ENCODE peak calls at places on chromosomes 7 and 10, in four cellular contexts. C is cardiac muscle cell, N is stomach, Z is fibroblast of the aortic adventitia. M is an unnamed sample.

GRCh38 chr7:20338285-20338684 is 7.6 kb downstream of the ITGB8 start:
- DNase-seq in C (no peak), N (no peak), Z (no peak), M (no peak)

GRCh38 chr10:95860486-95861040 is 47.2 kb upstream of the CC2D2B start:
- DNase-seq in C (peak), N (no peak), Z (peak), M (no peak)

GRCh38 chr7:137324796-137325700 is 18.5 kb downstream of the PTN start:
- DNase-seq in C (no peak), N (no peak), Z (no peak), M (no peak)

GRCh38 chr7:42494199-42494710 is 257.2 kb upstream of the GLI3 start:
- DNase-seq in C (no peak), N (no peak), Z (no peak), M (no peak)

GRCh38 chr10:49365675-49366415 is 30.0 kb downstream of the DRGX start:
- DNase-seq in C (no peak), N (no peak), Z (no peak), M (no peak)

GRCh38 chr10:17179002-17179401 is 22.5 kb downstream of the TRDMT1 start:
- DNase-seq in C (no peak), N (no peak), Z (peak), M (no peak)

GRCh38 chr10:48895198-48895720 is 44.4 kb downstream of the LRRC18 start:
- DNase-seq in C (no peak), N (no peak), Z (no peak), M (no peak)

GRCh38 chr7:35754741-35755140 is 46.1 kb upstream of the SEPTIN7 start:
- DNase-seq in C (peak), N (no peak), Z (peak), M (no peak)

GRCh38 chr10:132422169-132422691 is 25.2 kb downstream of the PWWP2B start:
- DNase-seq in C (no peak), N (no peak), Z (no peak), M (no peak)

GRCh38 chr10:45513586-45513985 is 139.6 kb downstream of the ALOX5 start:
- DNase-seq in C (peak), N (no peak), Z (no peak), M (no peak)

GRCh38 chr7:144459635-144460034 is 56.1 kb upstream of the NOBOX start:
- DNase-seq in C (no peak), N (no peak), Z (no peak), M (no peak)

GRCh38 chr10:122113161-122113944 is 124.4 kb downstream of the TACC2 start:
- DNase-seq in C (peak), N (peak), Z (peak), M (peak)

GRCh38 chr10:48470115-48470892 is 134.6 kb downstream of the ARHGAP22 start:
- DNase-seq in C (peak), N (peak), Z (no peak), M (no peak)

GRCh38 chr10:3467052-3467906 is 294.7 kb upstream of the PITRM1 start:
- DNase-seq in C (peak), N (peak), Z (peak), M (no peak)
- TF ChIP-seq CTCF in C (peak), N (no peak), Z (peak), M (no peak)

GRCh38 chr7:142385528-142386340 is 127.9 kb upstream of the PRSS58 start:
- DNase-seq in C (peak), N (no peak), Z (peak), M (peak)

GRCh38 chr7:142389544-142389943 is 131.7 kb upstream of the PRSS58 start:
- DNase-seq in C (no peak), N (no peak), Z (no peak), M (no peak)

DNA sequence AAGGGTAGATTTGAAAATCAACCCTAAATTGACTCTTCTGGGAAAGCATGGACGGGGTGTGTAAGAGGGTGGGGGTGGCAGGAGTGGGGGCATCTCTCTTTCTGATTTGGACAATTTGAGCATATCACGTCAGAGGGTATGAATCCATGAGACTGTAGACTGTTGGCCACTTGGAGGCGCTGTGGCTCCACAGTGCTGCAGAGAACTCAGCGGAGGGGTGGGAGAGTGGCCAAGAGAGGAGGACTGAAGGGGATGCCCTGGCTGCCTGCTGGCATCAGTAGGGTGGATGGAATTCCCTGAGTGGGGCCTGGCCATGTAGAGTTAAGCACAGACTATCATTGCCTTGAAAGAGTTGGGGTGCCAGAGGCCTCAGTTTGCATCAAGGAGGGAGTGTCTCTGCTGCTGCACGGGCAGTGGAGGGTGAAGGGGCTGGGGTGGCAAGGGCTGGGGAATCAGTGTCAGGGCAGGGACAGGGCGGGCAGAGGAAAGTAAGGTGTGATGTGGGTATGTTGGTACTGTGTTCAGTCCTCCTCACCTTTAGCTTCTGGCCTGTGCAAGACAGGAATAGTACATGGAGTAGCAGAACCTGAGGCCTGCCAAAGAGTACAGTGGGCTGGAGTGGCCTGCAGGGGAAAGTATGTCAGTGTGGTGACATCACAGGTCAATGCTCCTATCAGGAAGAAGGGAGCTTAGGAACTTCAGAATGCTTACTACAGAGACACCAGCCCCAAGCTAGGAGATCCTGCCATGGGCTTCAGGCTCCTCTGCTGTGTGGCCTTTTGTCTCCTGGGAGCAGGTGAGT is 133.5 kb upstream of the PRSS58 start:
- DNase-seq in C (peak), N (no peak), Z (peak), M (no peak)
- TF ChIP-seq CTCF in C (peak), N (no peak), Z (peak), M (peak)

DNA sequence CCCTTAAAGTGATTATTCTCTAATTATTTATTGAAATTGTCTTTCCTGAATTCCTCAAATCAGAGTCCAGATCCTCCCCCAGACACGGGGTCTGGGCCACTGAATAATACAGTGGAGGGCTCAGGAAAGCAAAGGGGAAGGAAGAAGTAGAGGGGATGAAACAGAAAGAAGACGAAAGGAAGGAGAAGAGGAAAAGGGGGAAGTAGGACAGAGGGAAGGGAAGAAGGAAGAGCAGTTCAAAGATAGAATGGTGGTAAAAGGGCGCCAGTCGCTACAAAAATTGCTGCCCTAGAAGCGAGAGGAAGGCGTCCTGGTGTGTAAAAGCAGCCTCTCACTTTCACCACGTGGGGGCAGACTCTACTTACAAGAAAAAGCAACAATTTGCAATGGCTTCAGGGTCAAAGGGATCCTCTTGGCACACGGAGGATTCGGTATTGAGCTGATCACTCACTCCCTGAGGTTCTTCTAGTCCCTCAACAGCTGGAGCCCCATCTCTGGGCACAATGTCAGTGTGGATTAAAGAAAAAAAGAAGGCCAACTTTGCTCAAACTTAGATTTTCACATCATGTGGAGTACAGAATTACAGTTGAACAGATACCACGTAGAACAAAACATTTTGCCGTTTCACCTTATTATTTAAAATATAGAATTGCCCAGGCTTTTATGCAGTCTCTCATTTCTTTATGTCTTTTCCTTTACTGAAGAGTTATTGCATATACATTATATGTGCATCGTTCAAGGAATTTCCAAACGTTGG is 31.4 kb upstream of the NPVF start:
- DNase-seq in C (peak), N (peak), Z (peak), M (peak)
- TF ChIP-seq CTCF in C (peak), N (peak), Z (peak), M (peak)

GRCh38 chr7:130887182-130888016 is 153.4 kb upstream of the KLF14 start:
- DNase-seq in C (peak), N (no peak), Z (peak), M (no peak)
- TF ChIP-seq CTCF in C (no peak), N (no peak), Z (no peak), M (no peak)

DNA sequence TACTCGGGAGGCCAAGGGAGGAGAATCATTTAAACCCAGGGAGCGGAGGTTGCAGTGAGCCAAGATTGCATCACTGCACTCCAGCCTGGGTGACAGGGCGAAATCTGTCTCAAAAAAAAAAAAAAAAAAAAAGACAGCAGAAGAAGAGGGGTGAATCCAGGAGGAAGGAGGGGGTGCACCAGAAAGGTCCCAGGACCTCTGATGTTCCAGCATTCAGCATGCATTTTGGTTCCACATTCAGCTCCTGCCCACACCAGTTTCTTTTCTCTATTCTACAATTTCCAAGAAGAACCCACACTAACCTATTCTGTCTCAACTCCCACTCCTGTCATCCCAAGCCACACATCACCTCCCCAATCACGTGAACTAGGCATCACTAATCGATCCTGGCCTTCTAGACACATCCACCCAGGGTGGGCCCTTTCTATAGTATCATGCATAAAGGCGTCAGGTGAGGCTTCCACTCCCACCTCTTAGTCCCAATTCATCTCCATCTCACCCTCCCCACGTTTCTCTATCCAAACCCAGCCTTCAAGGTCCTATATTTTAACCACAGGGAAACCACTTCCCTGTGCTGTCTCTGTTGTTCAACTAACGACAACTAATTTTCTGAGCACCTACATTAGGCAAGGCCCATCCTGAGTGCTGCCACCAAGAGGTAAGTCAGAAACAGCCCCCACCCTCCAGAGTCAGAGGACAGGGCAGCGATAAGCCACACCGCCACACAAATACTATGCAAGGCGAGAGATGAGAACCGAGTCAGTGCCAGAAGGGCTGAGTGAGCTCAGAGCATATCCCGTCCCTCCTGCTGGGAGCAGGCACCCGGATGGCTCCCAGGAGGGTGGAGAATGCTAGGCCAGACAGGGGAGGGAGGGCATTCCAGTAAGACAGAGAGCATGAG is 2.2 kb downstream of the ANXA11 start:
- DNase-seq in C (peak), N (peak), Z (peak), M (peak)
- TF ChIP-seq CTCF in C (peak), N (no peak), Z (peak), M (peak)

GRCh38 chr10:29239569-29240472 is 49.0 kb upstream of the LYZL1 start:
- DNase-seq in C (peak), N (no peak), Z (peak), M (peak)
- TF ChIP-seq CTCF in C (peak), N (no peak), Z (peak), M (peak)

DNA sequence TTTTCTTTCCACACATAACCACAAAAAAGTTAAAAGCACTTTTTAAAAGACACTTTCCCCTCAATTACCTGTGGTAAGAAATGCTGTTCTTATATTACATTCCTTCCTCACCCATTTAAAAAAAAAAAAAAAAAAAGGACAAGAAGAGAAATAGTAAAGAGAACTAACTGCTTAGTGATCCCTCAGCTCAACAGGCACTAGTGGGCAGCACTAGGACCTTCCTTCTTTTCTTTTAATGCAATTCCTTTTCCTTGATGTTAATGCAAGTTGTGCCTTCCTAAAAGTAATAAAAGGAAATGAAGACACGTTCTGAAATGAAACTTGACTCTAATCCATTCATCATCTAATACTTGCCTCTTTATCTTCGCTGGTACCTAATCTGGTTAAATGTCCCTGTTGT is 189.6 kb downstream of the TCF7L2 start:
- DNase-seq in C (peak), N (no peak), Z (peak), M (no peak)
- TF ChIP-seq CTCF in C (peak), N (no peak), Z (peak), M (peak)

GRCh38 chr7:47652591-47652990 is 70.7 kb upstream of the TNS3 start:
- DNase-seq in C (no peak), N (no peak), Z (peak), M (no peak)
- TF ChIP-seq CTCF in C (no peak), N (no peak), Z (no peak), M (no peak)

M was measured in LNCaP clone FGC.